ENCODE peak calls at places on chromosome 10, in ten cellular contexts. A, P, H, J, C, F, G, M, Y and E are unnamed samples.

GRCh38 chr10:95792211-95792780 is 36.3 kb downstream of the ENTPD1 start:
- DNase-seq in A (no peak), P (peak), H (no peak), J (no peak), C (no peak), F (no peak), G (no peak), M (no peak), Y (no peak), E (no peak)

GRCh38 chr10:86400705-86401587 is 34.4 kb upstream of the GRID1 start:
- DNase-seq in A (peak), P (peak), H (peak), J (no peak), C (peak), F (no peak), G (peak), M (peak), Y (no peak), E (no peak)

GRCh38 chr10:71697938-71698709 is 21.5 kb downstream of the C10orf105 start:
- DNase-seq in A (no peak), P (no peak), H (no peak), J (no peak), C (no peak), F (no peak), G (no peak), M (no peak), Y (no peak), E (no peak)

GRCh38 chr10:78644550-78644949 is 424.2 kb upstream of the ZMIZ1 start:
- DNase-seq in A (no peak), P (no peak), H (no peak), J (no peak), C (no peak), F (no peak), G (no peak), M (no peak), Y (no peak), E (no peak)

GRCh38 chr10:95504187-95504800 is 56.9 kb downstream of the SORBS1 start:
- DNase-seq in A (no peak), P (no peak), H (no peak), J (no peak), C (no peak), F (no peak), G (no peak), M (no peak), Y (no peak), E (no peak)

GRCh38 chr10:89518108-89518507 is 17.3 kb downstream of the SLC16A12 start:
- DNase-seq in A (no peak), P (no peak), H (no peak), J (no peak), C (no peak), F (no peak), G (no peak), M (peak), Y (no peak), E (no peak)

GRCh38 chr10:68249297-68249696 is 17.4 kb upstream of the ATOH7 start:
- DNase-seq in A (no peak), P (no peak), H (no peak), J (no peak), C (no peak), F (no peak), G (no peak), M (no peak), Y (no peak), E (no peak)

GRCh38 chr10:88389456-88389855 is 193.7 kb downstream of the RNLS start:
- DNase-seq in A (no peak), P (peak), H (no peak), J (no peak), C (no peak), F (peak), G (no peak), M (peak), Y (peak), E (no peak)

GRCh38 chr10:1724921-1725320 is 12.4 kb downstream of the ADARB2 start:
- DNase-seq in A (no peak), P (no peak), H (no peak), J (no peak), C (no peak), F (no peak), G (no peak), M (no peak), Y (no peak), E (no peak)

GRCh38 chr10:43086321-43086942 is 9.6 kb downstream of the RET start:
- DNase-seq in A (no peak), P (no peak), H (no peak), J (no peak), C (no peak), F (no peak), G (no peak), M (no peak), Y (no peak), E (no peak)

GRCh38 chr10:126904807-126905686 is at the start of gene DOCK1:
- DNase-seq in A (peak), P (peak), H (peak), J (no peak), C (peak), F (peak), G (peak), M (peak), Y (peak), E (peak)

GRCh38 chr10:126902157-126902556 is 3.1 kb upstream of the DOCK1 start:
- DNase-seq in A (no peak), P (peak), H (no peak), J (peak), C (peak), F (peak), G (peak), M (no peak), Y (peak), E (peak)

GRCh38 chr10:126905776-126906703 is 812 bp downstream of the DOCK1 start:
- DNase-seq in A (no peak), P (peak), H (peak), J (no peak), C (no peak), F (no peak), G (peak), M (peak), Y (no peak), E (no peak)

GRCh38 chr10:126904493-126904806 is 778 bp upstream of the DOCK1 start:
- DNase-seq in A (no peak), P (no peak), H (no peak), J (no peak), C (no peak), F (no peak), G (no peak), M (no peak), Y (no peak), E (no peak)

DNA sequence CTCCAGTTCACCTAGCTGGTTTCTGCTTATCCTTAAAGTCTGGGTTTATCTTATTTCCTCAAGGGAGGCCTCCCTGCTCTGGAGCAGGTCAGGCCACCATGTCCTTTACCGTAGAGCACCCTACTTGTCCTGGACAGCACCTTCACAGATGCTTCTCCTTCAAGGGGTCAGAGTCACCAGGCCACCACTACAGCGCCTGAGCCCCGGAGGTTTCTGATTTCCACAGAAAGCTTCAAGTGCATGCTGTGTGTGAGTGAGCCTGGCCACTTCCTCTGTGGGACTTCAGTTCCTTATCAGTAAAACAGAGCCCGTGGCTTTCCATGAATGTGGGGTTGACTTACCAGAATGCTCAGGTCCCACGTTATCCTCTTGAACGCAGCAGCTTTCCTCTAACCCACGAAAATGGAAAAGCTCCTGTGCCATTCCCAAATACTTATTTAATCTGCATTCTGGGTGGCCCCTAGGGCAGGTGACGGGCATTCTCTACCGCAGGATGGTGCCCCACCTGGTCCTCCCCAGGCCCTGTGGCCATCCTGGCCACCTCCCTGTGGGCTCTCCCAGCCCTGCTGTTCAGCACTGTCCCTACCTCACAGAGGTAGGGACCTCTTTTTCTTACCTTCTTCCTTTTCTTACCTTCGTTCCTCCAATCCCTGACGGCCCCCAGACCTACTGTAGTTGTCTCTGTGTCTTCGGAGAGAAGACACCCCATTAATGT is 1.4 kb upstream of the DOCK1 start:
- DNase-seq in A (no peak), P (no peak), H (no peak), J (no peak), C (no peak), F (no peak), G (no peak), M (no peak), Y (no peak), E (no peak)
- H3K4me3 ChIP-seq in A (no peak), P (no peak), H (no peak), J (no peak), C (peak), F (no peak), G (no peak), M (no peak), Y (no peak), E (peak)

GRCh38 chr10:62019013-62019684 is 117.7 kb downstream of the ARID5B start:
- DNase-seq in A (no peak), P (peak), H (no peak), J (no peak), C (no peak), F (peak), G (no peak), M (no peak), Y (no peak), E (peak)
- H3K4me3 ChIP-seq in A (no peak), P (no peak), H (no peak), J (no peak), C (no peak), F (no peak), G (no peak), M (no peak), Y (no peak), E (no peak)

GRCh38 chr10:5449227-5449626 is 36.9 kb downstream of the NET1 start:
- DNase-seq in A (no peak), P (peak), H (no peak), J (no peak), C (no peak), F (no peak), G (no peak), M (no peak), Y (no peak), E (no peak)
- H3K4me3 ChIP-seq in A (no peak), P (peak), H (peak), J (peak), C (no peak), F (peak), G (peak), M (no peak), Y (peak), E (no peak)

GRCh38 chr10:129786216-129786615 is 177.9 kb downstream of the EBF3 start:
- DNase-seq in A (no peak), P (no peak), H (no peak), J (no peak), C (no peak), F (no peak), G (no peak), M (no peak), Y (no peak), E (no peak)
- H3K4me3 ChIP-seq in A (no peak), P (no peak), H (no peak), J (no peak), C (no peak), F (no peak), G (no peak), M (no peak), Y (no peak), E (no peak)

GRCh38 chr10:101061814-101062230 is at the start of gene KAZALD1:
- DNase-seq in A (no peak), P (no peak), H (no peak), J (no peak), C (no peak), F (no peak), G (no peak), M (no peak), Y (no peak), E (no peak)

GRCh38 chr10:101063162-101063525 is 1.4 kb downstream of the KAZALD1 start:
- DNase-seq in A (no peak), P (no peak), H (no peak), J (no peak), C (no peak), F (no peak), G (no peak), M (no peak), Y (no peak), E (no peak)

GRCh38 chr10:101063548-101064414 is 2.0 kb downstream of the KAZALD1 start:
- DNase-seq in A (peak), P (no peak), H (no peak), J (no peak), C (no peak), F (no peak), G (no peak), M (no peak), Y (no peak), E (peak)

GRCh38 chr10:101060951-101061813 is 607 bp upstream of the KAZALD1 start:
- DNase-seq in A (peak), P (peak), H (peak), J (peak), C (peak), F (peak), G (peak), M (peak), Y (peak), E (peak)

GRCh38 chr10:101062231-101063161 is 707 bp downstream of the KAZALD1 start:
- DNase-seq in A (no peak), P (no peak), H (peak), J (no peak), C (no peak), F (peak), G (peak), M (peak), Y (no peak), E (peak)
- H3K4me3 ChIP-seq in A (no peak), P (peak), H (peak), J (peak), C (peak), F (peak), G (peak), M (no peak), Y (peak), E (peak)